ENCODE peak calls at places on chromosomes 16 and 17, in five cellular contexts. A is myocyte, S is H9, O is H4, R is glomerular endothelial cell. Q is an unnamed sample.

GRCh38 chr17:51764387-51764971 is 394.0 kb downstream of the CA10 start:
- DNase-seq in A (peak; percentile 76), O (peak; percentile 74), S (peak; percentile 87), R (peak; percentile 20), Q (peak; percentile 67)

GRCh38 chr17:4003501-4004421 is 39.5 kb upstream of the ATP2A3 start:
- DNase-seq in R (no peak), A (no peak), S (peak; percentile 77), O (no peak), Q (no peak)

GRCh38 chr16:79089735-79090284 is 510.7 kb downstream of the MAF start:
- DNase-seq in A (no peak), O (peak; percentile 84), S (no peak), R (no peak), Q (no peak)

GRCh38 chr16:78522327-78522726 is 422.9 kb downstream of the WWOX start:
- DNase-seq in O (no peak), A (no peak), R (no peak), S (no peak), Q (no peak)

GRCh38 chr16:27374794-27375499 is 27.0 kb upstream of the IL21R start:
- DNase-seq in A (peak; percentile 59), R (peak; percentile 72), S (peak; percentile 97), O (peak; percentile 97), Q (peak; percentile 78)

GRCh38 chr16:77782694-77783093 is 5.7 kb upstream of the VAT1L start:
- DNase-seq in R (no peak), S (no peak), O (peak; percentile 25), A (no peak), Q (no peak)

GRCh38 chr16:1809281-1809801 is 15.8 kb upstream of the IGFALS start:
- DNase-seq in O (no peak), A (no peak), S (peak; percentile 90), R (no peak), Q (no peak)

GRCh38 chr17:50661795-50662391 is 27.2 kb downstream of the ABCC3 start:
- DNase-seq in S (peak; percentile 79), A (peak; percentile 55), R (no peak), O (peak; percentile 100), Q (peak; percentile 74)

GRCh38 chr16:1596516-1596915 is 15.4 kb downstream of the IFT140 start:
- DNase-seq in R (no peak), A (no peak), O (no peak), S (no peak), Q (no peak)

GRCh38 chr16:79836129-79836528 is 235.6 kb upstream of the MAF start:
- DNase-seq in S (no peak), O (no peak), R (no peak), A (no peak), Q (no peak)

GRCh38 chr16:47045023-47045422 is 71.5 kb upstream of the DNAJA2 start:
- DNase-seq in S (no peak), O (no peak), A (peak; percentile 8), R (no peak), Q (no peak)

GRCh38 chr17:7744416-7744815 is 26.9 kb downstream of the DNAH2 start:
- DNase-seq in R (no peak), S (no peak), O (no peak), A (no peak), Q (no peak)

GRCh38 chr16:79400462-79401149 is 199.9 kb downstream of the MAF start:
- DNase-seq in O (no peak), S (no peak), A (no peak), R (no peak), Q (no peak)

GRCh38 chr17:70100983-70101382 is 26.0 kb downstream of the KCNJ16 start:
- DNase-seq in A (peak; percentile 73), S (no peak), O (peak; percentile 19), R (no peak), Q (no peak)

GRCh38 chr17:27461192-27461859 is 5.1 kb downstream of the KSR1 start:
- DNase-seq in A (no peak), O (no peak), S (no peak), R (no peak), Q (no peak)

GRCh38 chr17:49959183-49959935 is 9.6 kb upstream of the DLX4 start:
- DNase-seq in S (peak; percentile 63), O (peak; percentile 42), R (no peak), A (peak; percentile 24), Q (no peak)

GRCh38 chr17:45334231-45334630 is 17.4 kb upstream of the MAP3K14 start:
- DNase-seq in R (no peak), O (no peak), S (peak; percentile 24), A (no peak), Q (peak; percentile 48)

GRCh38 chr17:14903810-14904209 is 361.3 kb downstream of the PMP22 start:
- DNase-seq in R (no peak), S (no peak), A (no peak), O (peak; percentile 33), Q (no peak)

GRCh38 chr17:79463421-79464309 is 147.2 kb downstream of the RBFOX3 start:
- DNase-seq in R (no peak), S (no peak), O (no peak), A (no peak), Q (no peak)

Q was measured in ureter.